ENCODE peak calls at places on chromosomes 2 and 18, in five cellular contexts. One of them, this sample, is unnamed.

GRCh38 chr2:44745922-44746321 is 195.6 kb upstream of the SIX3 start:
- DNase-seq in transverse colon: no peak
- DNase-seq in right atrium auricular region: no peak
- DNase-seq in SJSA1: no peak
- DNase-seq in iPS DF 6.9: no peak
- DNase-seq in this sample: no peak

GRCh38 chr2:122519806-122520205 is 764.4 kb downstream of the TSN start:
- DNase-seq in SJSA1: no peak
- DNase-seq in iPS DF 6.9: no peak
- DNase-seq in right atrium auricular region: no peak
- DNase-seq in transverse colon: no peak
- DNase-seq in this sample: no peak

GRCh38 chr2:168892327-168892726 is 2.1 kb upstream of the SPC25 start:
- DNase-seq in iPS DF 6.9: no peak
- DNase-seq in transverse colon: no peak
- DNase-seq in SJSA1: no peak
- DNase-seq in right atrium auricular region: no peak
- DNase-seq in this sample: no peak

GRCh38 chr2:204533629-204534370 is 11.5 kb upstream of the PARD3B start:
- DNase-seq in transverse colon: no peak
- DNase-seq in right atrium auricular region: no peak
- DNase-seq in SJSA1: peak; percentile 36
- DNase-seq in iPS DF 6.9: no peak
- DNase-seq in this sample: no peak

GRCh38 chr2:129699781-129700573 is 279.5 kb upstream of the RAB6C start:
- DNase-seq in SJSA1: no peak
- DNase-seq in right atrium auricular region: no peak
- DNase-seq in transverse colon: no peak
- DNase-seq in iPS DF 6.9: no peak
- DNase-seq in this sample: no peak

GRCh38 chr18:74040459-74041332 is 106.9 kb downstream of the FBXO15 start:
- DNase-seq in SJSA1: peak; percentile 33
- DNase-seq in right atrium auricular region: no peak
- DNase-seq in transverse colon: peak; percentile 46
- DNase-seq in iPS DF 6.9: no peak
- DNase-seq in this sample: peak; percentile 10

GRCh38 chr2:28896906-28897305 is 2.4 kb downstream of the WDR43 start:
- DNase-seq in iPS DF 6.9: no peak
- DNase-seq in transverse colon: no peak
- DNase-seq in SJSA1: peak; percentile 12
- DNase-seq in right atrium auricular region: no peak
- DNase-seq in this sample: no peak

GRCh38 chr2:114714316-114714715 is 271.9 kb downstream of the DPP10 start:
- DNase-seq in right atrium auricular region: no peak
- DNase-seq in SJSA1: no peak
- DNase-seq in transverse colon: no peak
- DNase-seq in iPS DF 6.9: no peak
- DNase-seq in this sample: no peak

GRCh38 chr2:31402388-31402787 is 12.2 kb downstream of the XDH start:
- DNase-seq in SJSA1: no peak
- DNase-seq in iPS DF 6.9: no peak
- DNase-seq in right atrium auricular region: no peak
- DNase-seq in transverse colon: no peak
- DNase-seq in this sample: no peak

GRCh38 chr2:235514627-235515363 is 21.0 kb downstream of the AGAP1 start:
- DNase-seq in iPS DF 6.9: no peak
- DNase-seq in SJSA1: no peak
- DNase-seq in transverse colon: peak; percentile 81
- DNase-seq in right atrium auricular region: no peak
- DNase-seq in this sample: no peak

GRCh38 chr2:206323486-206323885 is 49.0 kb downstream of the ZDBF2 start:
- DNase-seq in right atrium auricular region: no peak
- DNase-seq in iPS DF 6.9: no peak
- DNase-seq in SJSA1: no peak
- DNase-seq in transverse colon: no peak
- DNase-seq in this sample: no peak

GRCh38 chr2:232363784-232364615 is 14.6 kb upstream of the ALPP start:
- DNase-seq in transverse colon: no peak
- DNase-seq in iPS DF 6.9: no peak
- DNase-seq in SJSA1: no peak
- DNase-seq in right atrium auricular region: no peak
- DNase-seq in this sample: peak; percentile 11

GRCh38 chr2:140882671-140883620 is 1247.9 kb downstream of the LRP1B start:
- DNase-seq in iPS DF 6.9: no peak
- DNase-seq in right atrium auricular region: no peak
- DNase-seq in SJSA1: no peak
- DNase-seq in transverse colon: no peak
- DNase-seq in this sample: no peak

GRCh38 chr18:76932026-76932819 is 109.9 kb downstream of the ZNF236 start:
- DNase-seq in right atrium auricular region: peak; percentile 80
- DNase-seq in transverse colon: no peak
- DNase-seq in SJSA1: no peak
- DNase-seq in iPS DF 6.9: no peak
- DNase-seq in this sample: peak; percentile 95

GRCh38 chr18:10040287-10041011 is 126.6 kb downstream of the VAPA start:
- DNase-seq in transverse colon: no peak
- DNase-seq in SJSA1: no peak
- DNase-seq in right atrium auricular region: no peak
- DNase-seq in iPS DF 6.9: no peak
- DNase-seq in this sample: peak; percentile 89

GRCh38 chr2:150508497-150509137 is 21.1 kb upstream of the RND3 start:
- DNase-seq in transverse colon: no peak
- DNase-seq in SJSA1: no peak
- DNase-seq in iPS DF 6.9: no peak
- DNase-seq in right atrium auricular region: no peak
- DNase-seq in this sample: peak; percentile 63

GRCh38 chr2:71905205-71905604 is 242.5 kb downstream of the CYP26B1 start:
- DNase-seq in SJSA1: no peak
- DNase-seq in right atrium auricular region: no peak
- DNase-seq in iPS DF 6.9: no peak
- DNase-seq in transverse colon: no peak
- DNase-seq in this sample: no peak

GRCh38 chr2:1887915-1888314 is 143.6 kb upstream of the PXDN start:
- DNase-seq in transverse colon: no peak
- DNase-seq in SJSA1: no peak
- DNase-seq in iPS DF 6.9: no peak
- DNase-seq in right atrium auricular region: no peak
- DNase-seq in this sample: peak; percentile 4

GRCh38 chr18:63831080-63831788 is 56.0 kb downstream of the SERPINB7 start:
- DNase-seq in iPS DF 6.9: no peak
- DNase-seq in SJSA1: peak; percentile 45
- DNase-seq in right atrium auricular region: no peak
- DNase-seq in transverse colon: no peak
- DNase-seq in this sample: no peak

GRCh38 chr2:192190474-192190873 is 4.3 kb downstream of the TMEFF2 start:
- DNase-seq in right atrium auricular region: no peak
- DNase-seq in SJSA1: no peak
- DNase-seq in iPS DF 6.9: no peak
- DNase-seq in transverse colon: no peak
- DNase-seq in this sample: peak; percentile 28

GRCh38 chr2:26613241-26614204 is 27.6 kb downstream of the CIB4 start:
- DNase-seq in right atrium auricular region: no peak
- DNase-seq in transverse colon: no peak
- DNase-seq in iPS DF 6.9: no peak
- DNase-seq in SJSA1: no peak
- DNase-seq in this sample: no peak

GRCh38 chr2:119491776-119492525 is 32.3 kb downstream of the SCTR start:
- DNase-seq in SJSA1: peak; percentile 79
- DNase-seq in right atrium auricular region: no peak
- DNase-seq in transverse colon: peak; percentile 44
- DNase-seq in iPS DF 6.9: no peak
- DNase-seq in this sample: peak; percentile 88

GRCh38 chr2:15704788-15705115 is 113.1 kb downstream of the DDX1 start:
- DNase-seq in transverse colon: no peak
- DNase-seq in SJSA1: no peak
- DNase-seq in iPS DF 6.9: no peak
- DNase-seq in right atrium auricular region: no peak
- DNase-seq in this sample: no peak

GRCh38 chr2:230852113-230852512 is 12.6 kb upstream of the ITM2C start:
- DNase-seq in iPS DF 6.9: no peak
- DNase-seq in transverse colon: no peak
- DNase-seq in SJSA1: no peak
- DNase-seq in right atrium auricular region: no peak
- DNase-seq in this sample: no peak

GRCh38 chr2:239305771-239306170 is 95.0 kb downstream of the HDAC4 start:
- DNase-seq in SJSA1: no peak
- DNase-seq in transverse colon: peak; percentile 5
- DNase-seq in iPS DF 6.9: no peak
- DNase-seq in right atrium auricular region: no peak
- DNase-seq in this sample: no peak

GRCh38 chr2:151374426-151374825 is 17.0 kb downstream of the TNFAIP6 start:
- DNase-seq in right atrium auricular region: no peak
- DNase-seq in transverse colon: no peak
- DNase-seq in iPS DF 6.9: no peak
- DNase-seq in SJSA1: peak; percentile 7
- DNase-seq in this sample: no peak

GRCh38 chr2:177334940-177335543 is 57.5 kb upstream of the AGPS start:
- DNase-seq in right atrium auricular region: no peak
- DNase-seq in SJSA1: peak; percentile 57
- DNase-seq in iPS DF 6.9: no peak
- DNase-seq in transverse colon: no peak
- DNase-seq in this sample: peak; percentile 65

GRCh38 chr18:5298156-5298852 is 2.8 kb upstream of the ZBTB14 start:
- DNase-seq in SJSA1: no peak
- DNase-seq in right atrium auricular region: no peak
- DNase-seq in transverse colon: no peak
- DNase-seq in iPS DF 6.9: no peak
- DNase-seq in this sample: no peak

GRCh38 chr2:20590704-20591515 is 60.0 kb downstream of the HS1BP3 start:
- DNase-seq in transverse colon: peak; percentile 6
- DNase-seq in right atrium auricular region: no peak
- DNase-seq in iPS DF 6.9: no peak
- DNase-seq in SJSA1: no peak
- DNase-seq in this sample: no peak
- H3K4me1 ChIP-seq in transverse colon: peaks cover 5% of the 10 kb centered on the region
- H3K4me1 ChIP-seq in right atrium auricular region: peaks cover 65% of the 10 kb centered on the region
- H3K4me1 ChIP-seq in iPS DF 6.9: peaks cover 1% of the 10 kb centered on the region
- H3K4me1 ChIP-seq in SJSA1: peaks cover 63% of the 10 kb centered on the region
- H3K4me1 ChIP-seq in this sample: no peaks in the 10 kb centered on the region

GRCh38 chr2:172571245-172571644 is 15.4 kb downstream of the PDK1 start:
- DNase-seq in transverse colon: no peak
- DNase-seq in iPS DF 6.9: no peak
- DNase-seq in SJSA1: no peak
- DNase-seq in right atrium auricular region: no peak
- DNase-seq in this sample: no peak
- H3K36me3 ChIP-seq in transverse colon: no peaks in the 10 kb centered on the region
- H3K36me3 ChIP-seq in iPS DF 6.9: no peaks in the 10 kb centered on the region
- H3K36me3 ChIP-seq in SJSA1: peaks cover 31% of the 10 kb centered on the region
- H3K36me3 ChIP-seq in right atrium auricular region: peaks cover 35% of the 10 kb centered on the region
- H3K36me3 ChIP-seq in this sample: peaks cover 80% of the 10 kb centered on the region

GRCh38 chr2:226733189-226733858 is 66.3 kb downstream of the IRS1 start:
- DNase-seq in iPS DF 6.9: no peak
- DNase-seq in transverse colon: no peak
- DNase-seq in right atrium auricular region: no peak
- DNase-seq in SJSA1: no peak
- DNase-seq in this sample: no peak
- H3K4me3 ChIP-seq in iPS DF 6.9: no peak overlapping the region
- H3K4me3 ChIP-seq in transverse colon: no peak overlapping the region
- H3K4me3 ChIP-seq in right atrium auricular region: no peak overlapping the region
- H3K4me3 ChIP-seq in SJSA1: no peak overlapping the region
- H3K4me3 ChIP-seq in this sample: no peak overlapping the region

DNA sequence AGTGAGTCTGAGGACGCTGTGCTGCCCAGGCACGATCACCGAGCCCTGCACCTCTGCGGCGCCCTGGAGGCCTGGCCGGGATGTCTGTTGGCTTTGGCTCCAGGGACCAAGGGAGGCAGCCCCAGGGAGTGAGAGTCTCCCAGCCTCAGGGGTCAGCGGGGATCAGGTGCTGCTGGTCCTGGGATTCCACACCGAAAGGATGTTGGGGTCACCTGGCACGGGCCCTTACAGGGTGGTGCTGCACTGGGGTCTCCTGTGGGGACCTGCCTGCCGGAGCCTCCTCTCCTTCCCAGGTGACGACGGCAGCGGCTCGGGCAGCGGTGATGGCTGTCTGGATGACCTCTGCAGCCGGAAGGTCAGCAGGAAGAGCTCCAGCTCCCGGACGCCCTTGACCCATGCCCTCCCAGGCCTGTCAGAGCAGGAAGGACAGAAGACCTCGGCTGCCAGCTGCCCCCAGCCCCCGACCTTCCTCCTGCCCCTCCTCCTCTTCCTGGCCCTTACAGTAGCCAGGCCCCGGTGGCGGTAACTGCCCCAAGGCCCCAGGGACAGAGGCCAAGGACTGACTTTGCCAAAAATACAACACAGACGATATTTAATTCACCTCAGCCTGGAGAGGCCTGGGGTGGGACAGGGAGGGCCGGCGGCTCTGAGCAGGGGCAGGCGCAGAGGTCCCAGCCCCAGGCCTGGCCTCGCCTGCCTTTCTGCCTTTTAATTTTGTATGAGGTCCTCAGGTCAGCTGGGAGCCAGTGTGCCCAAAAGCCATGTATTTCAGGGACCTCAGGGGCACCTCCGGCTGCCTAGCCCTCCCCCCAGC is 30.5 kb downstream of the GPC1 start:
- DNase-seq in right atrium auricular region: peak; percentile 47
- DNase-seq in transverse colon: peak; percentile 6
- DNase-seq in iPS DF 6.9: no peak
- DNase-seq in SJSA1: no peak
- DNase-seq in this sample: no peak
- H3K4me1 ChIP-seq in right atrium auricular region: no peaks in the 10 kb centered on the region
- H3K4me1 ChIP-seq in transverse colon: no peaks in the 10 kb centered on the region
- H3K4me1 ChIP-seq in iPS DF 6.9: no peaks in the 10 kb centered on the region
- H3K4me1 ChIP-seq in SJSA1: no peaks in the 10 kb centered on the region
- H3K4me1 ChIP-seq in this sample: no peaks in the 10 kb centered on the region

DNA sequence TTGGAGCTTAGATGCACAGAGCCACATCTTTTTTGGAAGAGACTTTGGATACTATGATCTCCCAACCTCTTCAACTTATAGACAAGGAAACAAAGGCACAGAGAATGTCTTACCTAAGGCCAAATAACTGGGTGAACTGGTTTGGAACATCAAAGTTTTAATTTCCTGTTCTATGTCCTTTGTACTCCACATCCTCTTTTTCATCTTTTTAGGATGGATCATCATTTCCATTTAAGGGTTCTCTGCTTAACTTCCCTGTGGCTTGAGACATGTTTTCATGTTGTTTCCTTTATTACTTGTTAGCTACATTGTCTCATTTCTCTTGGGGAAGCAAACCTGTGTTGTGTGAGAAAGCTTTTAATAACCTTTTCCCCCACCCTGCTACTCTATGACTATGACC is 22.6 kb upstream of the RMND5A start:
- DNase-seq in right atrium auricular region: no peak
- DNase-seq in iPS DF 6.9: no peak
- DNase-seq in transverse colon: no peak
- DNase-seq in SJSA1: no peak
- DNase-seq in this sample: no peak
- H3K36me3 ChIP-seq in right atrium auricular region: no peaks in the 10 kb centered on the region
- H3K36me3 ChIP-seq in iPS DF 6.9: no peaks in the 10 kb centered on the region
- H3K36me3 ChIP-seq in transverse colon: no peaks in the 10 kb centered on the region
- H3K36me3 ChIP-seq in SJSA1: no peaks in the 10 kb centered on the region
- H3K36me3 ChIP-seq in this sample: no peaks in the 10 kb centered on the region

GRCh38 chr18:66759017-66759416 is 155.1 kb upstream of the CDH19 start:
- DNase-seq in right atrium auricular region: no peak
- DNase-seq in SJSA1: no peak
- DNase-seq in iPS DF 6.9: no peak
- DNase-seq in transverse colon: no peak
- DNase-seq in this sample: no peak
- H3K4me3 ChIP-seq in right atrium auricular region: no peak overlapping the region
- H3K4me3 ChIP-seq in SJSA1: no peak overlapping the region
- H3K4me3 ChIP-seq in iPS DF 6.9: no peak overlapping the region
- H3K4me3 ChIP-seq in transverse colon: no peak overlapping the region
- H3K4me3 ChIP-seq in this sample: no peak overlapping the region